ENCODE peak calls at places on chromosome 20, in five cellular contexts. Y, S, E, K and C are unnamed samples.

GRCh38 chr20:24048014-24048611 is 59.5 kb upstream of the GGTLC1 start:
- DNase-seq in Y (no peak), S (no peak), E (no peak), K (no peak), C (no peak)

GRCh38 chr20:2991532-2991931 is 51.9 kb upstream of the GNRH2 start:
- DNase-seq in Y (no peak), S (no peak), E (no peak), K (no peak), C (peak)

GRCh38 chr20:52060794-52061714 is 130.5 kb downstream of the ZFP64 start:
- DNase-seq in Y (no peak), S (no peak), E (no peak), K (no peak), C (peak)

GRCh38 chr20:8020314-8021079 is 936 bp upstream of the TMX4 start:
- DNase-seq in Y (no peak), S (no peak), E (no peak), K (no peak), C (no peak)

GRCh38 chr20:31568041-31568731 is 36.9 kb upstream of the ID1 start:
- DNase-seq in Y (no peak), S (no peak), E (no peak), K (no peak), C (no peak)

GRCh38 chr20:1019344-1019743 is 17.2 kb upstream of the RSPO4 start:
- DNase-seq in Y (no peak), S (no peak), E (no peak), K (no peak), C (no peak)

GRCh38 chr20:40754372-40754943 is 65.4 kb upstream of the MAFB start:
- DNase-seq in Y (peak), S (no peak), E (no peak), K (no peak), C (no peak)

GRCh38 chr20:61665746-61666470 is 399.8 kb downstream of the TAF4 start:
- DNase-seq in Y (no peak), S (no peak), E (no peak), K (no peak), C (no peak)

GRCh38 chr20:33724439-33725094 is 4.5 kb upstream of the PXMP4 start:
- DNase-seq in Y (no peak), S (no peak), E (no peak), K (no peak), C (no peak)

GRCh38 chr20:43955244-43956191 is 40.9 kb downstream of the TOX2 start:
- DNase-seq in Y (peak), S (peak), E (peak), K (no peak), C (peak)

GRCh38 chr20:24465730-24466129 is 3.7 kb upstream of the SYNDIG1 start:
- DNase-seq in Y (no peak), S (no peak), E (no peak), K (no peak), C (no peak)

GRCh38 chr20:3927486-3928291 is 38.5 kb downstream of the PANK2 start:
- DNase-seq in Y (no peak), S (no peak), E (peak), K (no peak), C (peak)

GRCh38 chr20:12554416-12554815 is 454.4 kb upstream of the SPTLC3 start:
- DNase-seq in Y (no peak), S (no peak), E (no peak), K (no peak), C (no peak)

GRCh38 chr20:39676236-39676635 is 714.1 kb downstream of the DHX35 start:
- DNase-seq in Y (no peak), S (no peak), E (no peak), K (no peak), C (no peak)

GRCh38 chr20:45077559-45077958 is 23.4 kb downstream of the KCNS1 start:
- DNase-seq in Y (no peak), S (no peak), E (no peak), K (no peak), C (no peak)

GRCh38 chr20:24507182-24507853 is 37.9 kb downstream of the SYNDIG1 start:
- DNase-seq in Y (no peak), S (no peak), E (no peak), K (no peak), C (peak)

GRCh38 chr20:41142241-41142640 is 4.9 kb downstream of the PLCG1 start:
- DNase-seq in Y (no peak), S (no peak), E (no peak), K (no peak), C (no peak)

GRCh38 chr20:58048096-58048702 is 180.3 kb downstream of the ANKRD60 start:
- DNase-seq in Y (no peak), S (no peak), E (no peak), K (no peak), C (peak)

GRCh38 chr20:55515831-55516230 is 489.5 kb downstream of the CBLN4 start:
- DNase-seq in Y (no peak), S (no peak), E (no peak), K (no peak), C (peak)

GRCh38 chr20:29313481-29313880 is 1944.0 kb upstream of the DEFB115 start:
- DNase-seq in Y (no peak), S (no peak), E (no peak), K (no peak), C (no peak)

GRCh38 chr20:46388201-46388836 is 18.1 kb downstream of the ELMO2 start:
- DNase-seq in Y (no peak), S (no peak), E (no peak), K (no peak), C (no peak)

GRCh38 chr20:48782073-48782472 is 45.7 kb downstream of the PREX1 start:
- DNase-seq in Y (no peak), S (no peak), E (no peak), K (no peak), C (no peak)

GRCh38 chr20:59939879-59940128 is 301 bp downstream of the PPP1R3D start:
- DNase-seq in Y (no peak), S (no peak), E (no peak), K (no peak), C (no peak)